ENCODE peak calls at places on chromosomes 13 and 19, in four cellular contexts. O is GM23338, F is fibroblast of the aortic adventitia, S is lower leg skin. X is an unnamed sample.

GRCh38 chr13:76816394-76816793 is 69.8 kb downstream of the KCTD12 start:
- DNase-seq in S (no peak), O (no peak), F (no peak), X (no peak)

GRCh38 chr19:46515879-46516350 is 20.2 kb upstream of the PNMA8B start:
- DNase-seq in F (peak; percentile 52), S (no peak), O (peak; percentile 80), X (no peak)

GRCh38 chr13:91346848-91347211 is 657 bp upstream of the MIR17HG start:
- DNase-seq in F (no peak), O (peak; percentile 34), S (no peak), X (peak; percentile 38)

GRCh38 chr13:70613295-70613694 is 505.0 kb upstream of the KLHL1 start:
- DNase-seq in S (no peak), O (peak; percentile 32), F (no peak), X (no peak)

GRCh38 chr19:8631425-8631819 is 989 bp downstream of the NFILZ start:
- DNase-seq in S (no peak), O (no peak), F (peak; percentile 57), X (no peak)

GRCh38 chr13:36965767-36966166 is 33.4 kb downstream of the ALG5 start:
- DNase-seq in S (no peak), F (peak; percentile 68), O (no peak), X (no peak)

GRCh38 chr13:32624441-32624840 is 38.2 kb downstream of the PDS5B start:
- DNase-seq in F (peak; percentile 42), S (no peak), O (no peak), X (no peak)

GRCh38 chr13:81051873-81052272 is 710.9 kb upstream of the SPRY2 start:
- DNase-seq in F (no peak), O (peak; percentile 10), S (no peak), X (no peak)

GRCh38 chr13:111534646-111535461 is 214.4 kb downstream of the TEX29 start:
- DNase-seq in F (no peak), S (no peak), O (peak; percentile 57), X (no peak)

GRCh38 chr13:80030491-80030890 is 310.4 kb downstream of the SPRY2 start:
- DNase-seq in S (no peak), O (peak; percentile 28), F (no peak), X (no peak)

GRCh38 chr19:46903458-46903857 is 42.7 kb downstream of the ARHGAP35 start:
- DNase-seq in S (no peak), F (peak; percentile 33), O (no peak), X (no peak)

GRCh38 chr13:94168784-94169512 is 310.5 kb downstream of the DCT start:
- DNase-seq in S (no peak), F (peak; percentile 65), O (no peak), X (no peak)

GRCh38 chr13:60260440-60260839 is 96.7 kb upstream of the DIAPH3 start:
- DNase-seq in S (no peak), O (peak; percentile 74), F (no peak), X (no peak)

GRCh38 chr13:75555836-75556235 is 6.2 kb downstream of the UCHL3 start:
- DNase-seq in O (no peak), S (no peak), F (no peak), X (no peak)

GRCh38 chr13:80082396-80083096 is 258.4 kb downstream of the SPRY2 start:
- DNase-seq in O (no peak), S (no peak), F (peak; percentile 67), X (no peak)

GRCh38 chr13:30191491-30192100 is 115.8 kb downstream of the KATNAL1 start:
- DNase-seq in F (no peak), O (no peak), S (no peak), X (no peak)

GRCh38 chr19:8457802-8458201 is 13.0 kb downstream of the HNRNPM start:
- DNase-seq in O (no peak), S (no peak), F (peak; percentile 25), X (no peak)

GRCh38 chr13:32905864-32906180 is 110.4 kb upstream of the KL start:
- DNase-seq in O (no peak), F (peak; percentile 64), S (no peak), X (no peak)

GRCh38 chr13:88857256-88857655 is 1186.1 kb downstream of the SLITRK5 start:
- DNase-seq in F (no peak), S (no peak), O (no peak), X (no peak)

GRCh38 chr13:108225440-108225839 is 7.2 kb downstream of the ABHD13 start:
- DNase-seq in O (no peak), S (no peak), F (no peak), X (no peak)

GRCh38 chr13:33662392-33662791 is 155.6 kb upstream of the RFC3 start:
- DNase-seq in S (no peak), F (no peak), O (no peak), X (no peak)

GRCh38 chr19:1567848-1568227 is 287 bp downstream of the MEX3D start:
- DNase-seq in O (no peak), S (no peak), F (no peak), X (no peak)

GRCh38 chr13:63287926-63288325 is 1872.3 kb upstream of the PCDH20 start:
- DNase-seq in S (no peak), F (no peak), O (no peak), X (no peak)

GRCh38 chr13:73874460-73874859 is 259.7 kb downstream of the KLF12 start:
- DNase-seq in F (no peak), O (no peak), S (no peak), X (no peak)

GRCh38 chr19:18218600-18218999 is 7.6 kb downstream of the PDE4C start:
- DNase-seq in O (no peak), S (no peak), F (no peak), X (no peak)

GRCh38 chr19:17685451-17686026 is 2.6 kb downstream of the UNC13A start:
- DNase-seq in O (peak; percentile 62), F (no peak), S (no peak), X (no peak)

GRCh38 chr13:72160977-72161376 is 294.0 kb upstream of the DACH1 start:
- DNase-seq in O (no peak), F (no peak), S (no peak), X (no peak)

GRCh38 chr13:34941835-34942731 is at the start of gene NBEA:
- DNase-seq in F (peak; percentile 28), O (peak; percentile 84), S (peak; percentile 38), X (peak; percentile 75)

GRCh38 chr19:21322528-21322927 is 6.7 kb downstream of the ZNF708 start:
- DNase-seq in S (no peak), O (no peak), F (peak; percentile 31), X (no peak)

GRCh38 chr19:21321134-21321533 is 8.1 kb downstream of the ZNF708 start:
- DNase-seq in F (no peak), O (no peak), S (no peak), X (no peak)

GRCh38 chr19:21323000-21323399 is 6.2 kb downstream of the ZNF708 start:
- DNase-seq in O (no peak), F (no peak), S (no peak), X (no peak)

GRCh38 chr19:21326169-21326568 is 3.0 kb downstream of the ZNF708 start:
- DNase-seq in O (no peak), S (no peak), F (no peak), X (no peak)

DNA sequence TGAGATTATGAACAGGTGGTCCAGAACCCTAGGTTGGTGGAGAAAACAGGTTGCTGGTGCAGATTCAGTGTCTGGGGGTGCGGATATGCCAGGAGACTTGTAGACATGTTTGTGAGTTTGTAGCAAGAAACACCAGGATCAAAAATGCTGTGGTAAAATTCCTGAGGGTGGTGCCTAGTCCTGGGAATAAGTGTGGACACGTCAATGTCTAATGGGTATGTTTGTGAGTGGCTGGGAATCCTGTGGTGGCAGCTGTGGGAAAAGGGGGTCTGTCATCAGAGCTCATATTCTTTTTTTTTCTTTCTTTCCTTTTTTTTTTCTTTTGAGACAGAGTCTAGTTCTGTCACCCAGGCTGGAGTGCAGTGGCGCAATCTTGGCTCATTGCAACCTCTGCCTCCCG is 7.2 kb downstream of the ZNF708 start:
- DNase-seq in O (no peak), S (no peak), F (peak; percentile 14), X (no peak)
- TF ChIP-seq CTCF in O (no peak), S (no peak), F (no peak), X (no peak)

GRCh38 chr13:106234656-106235055 is 300.8 kb downstream of the EFNB2 start:
- DNase-seq in F (no peak), O (no peak), S (no peak), X (no peak)

GRCh38 chr13:106242554-106242953 is 292.9 kb downstream of the EFNB2 start:
- DNase-seq in O (no peak), F (no peak), S (no peak), X (no peak)

GRCh38 chr13:106241974-106242373 is 293.5 kb downstream of the EFNB2 start:
- DNase-seq in F (no peak), O (no peak), S (no peak), X (no peak)

GRCh38 chr13:106243011-106243410 is 292.5 kb downstream of the EFNB2 start:
- DNase-seq in S (no peak), F (no peak), O (no peak), X (no peak)

DNA sequence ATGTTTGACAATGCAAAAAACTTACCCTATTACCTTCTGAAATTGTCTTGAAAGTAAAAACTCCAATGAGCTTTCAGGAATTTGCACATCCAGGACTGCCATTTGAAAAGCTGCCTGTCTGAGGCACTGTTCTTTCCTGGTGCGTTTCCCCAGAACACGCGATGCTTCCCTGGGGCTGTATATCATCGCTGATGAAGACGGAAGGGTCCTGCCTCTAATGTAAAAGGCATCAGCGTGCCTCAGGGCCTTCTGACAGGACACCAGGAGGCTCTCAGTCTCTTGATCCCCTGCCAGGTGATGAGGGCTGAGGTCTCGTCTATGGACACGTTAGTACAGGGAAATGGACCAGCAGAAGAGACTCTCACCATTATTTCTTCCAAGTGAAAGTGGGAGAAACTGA is 296.8 kb downstream of the EFNB2 start:
- DNase-seq in S (no peak), O (no peak), F (no peak), X (no peak)
- TF ChIP-seq CTCF in S (no peak), O (no peak), F (no peak), X (no peak)

DNA sequence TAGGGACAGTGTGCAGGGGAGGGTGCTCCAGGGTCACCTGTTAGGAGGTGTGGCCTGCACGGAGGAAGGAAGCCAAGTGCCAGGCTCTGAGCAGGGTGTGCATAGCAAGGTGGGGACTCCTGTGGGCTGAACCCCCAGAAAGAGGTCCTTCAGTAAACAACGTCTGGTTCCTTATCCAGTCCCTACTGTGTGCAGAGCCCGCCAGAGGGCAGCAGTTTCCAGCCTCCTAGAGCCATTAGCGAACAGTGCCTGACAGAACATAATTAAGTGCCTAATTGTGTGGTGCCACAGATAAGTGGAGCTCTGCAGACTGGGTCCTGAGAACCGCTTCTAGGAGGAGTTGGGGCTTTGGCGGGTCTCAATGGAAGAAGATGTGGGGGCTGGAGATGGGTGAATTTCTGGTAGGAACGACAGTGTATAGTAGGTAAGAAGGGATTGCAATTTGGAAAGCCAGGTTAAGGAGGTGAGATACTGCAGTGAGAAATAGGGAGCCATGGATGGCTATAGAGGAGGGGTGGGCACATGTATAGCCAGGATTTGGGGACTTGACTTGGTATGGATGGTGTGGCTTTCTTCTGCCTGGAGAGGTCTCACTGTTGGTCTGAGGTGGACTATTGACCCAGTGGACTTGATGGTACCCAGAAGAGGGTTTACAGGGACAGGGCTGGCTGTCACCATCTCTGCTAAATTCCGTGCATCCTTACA is 323.1 kb downstream of the ZNF536 start:
- DNase-seq in O (peak; percentile 78), S (no peak), F (no peak), X (no peak)
- TF ChIP-seq CTCF in O (peak; percentile 74), S (no peak), F (peak; percentile 11), X (no peak)

GRCh38 chr19:14149509-14149994 is 13.2 kb upstream of the ASF1B start:
- DNase-seq in F (peak; percentile 78), O (peak; percentile 28), S (peak; percentile 70), X (no peak)

GRCh38 chr19:14155371-14155770 is 19.0 kb upstream of the ASF1B start:
- DNase-seq in F (no peak), S (no peak), O (no peak), X (no peak)

GRCh38 chr19:14150041-14150769 is 13.8 kb upstream of the ASF1B start:
- DNase-seq in O (peak; percentile 45), S (no peak), F (no peak), X (no peak)

GRCh38 chr19:14150770-14151661 is 14.6 kb upstream of the ASF1B start:
- DNase-seq in S (no peak), F (no peak), O (no peak), X (no peak)

GRCh38 chr19:14152713-14153112 is 16.3 kb upstream of the ASF1B start:
- DNase-seq in F (no peak), S (no peak), O (no peak), X (no peak)
- TF ChIP-seq CTCF in F (no peak), S (no peak), O (no peak), X (no peak)

X was measured in mesothelial cell of epicardium.